ENCODE peak calls at places on chromosomes 13 and 19, in four cellular contexts. One of them, this sample, is unnamed.

GRCh38 chr19:47280183-47280797 is 5.6 kb downstream of the INAFM1 start:
- DNase-seq in Ammon's horn: peak
- DNase-seq in brain microvascular endothelial cell: no peak
- DNase-seq in activated CD4-positive, alpha-beta T cell treated with anti-CD3 and anti-CD28 coated beads for 48 hours: peak
- DNase-seq in this sample: no peak

GRCh38 chr19:40585677-40586422 is 9.2 kb downstream of the SHKBP1 start:
- DNase-seq in Ammon's horn: no peak
- DNase-seq in brain microvascular endothelial cell: peak
- DNase-seq in activated CD4-positive, alpha-beta T cell treated with anti-CD3 and anti-CD28 coated beads for 48 hours: no peak
- DNase-seq in this sample: peak

GRCh38 chr13:114023716-114024602 is 50.1 kb upstream of the C13orf46 start:
- DNase-seq in Ammon's horn: no peak
- DNase-seq in brain microvascular endothelial cell: no peak
- DNase-seq in activated CD4-positive, alpha-beta T cell treated with anti-CD3 and anti-CD28 coated beads for 48 hours: no peak
- DNase-seq in this sample: no peak

GRCh38 chr19:2352121-2352520 is 7.9 kb upstream of the TMPRSS9 start:
- DNase-seq in Ammon's horn: no peak
- DNase-seq in brain microvascular endothelial cell: no peak
- DNase-seq in activated CD4-positive, alpha-beta T cell treated with anti-CD3 and anti-CD28 coated beads for 48 hours: no peak
- DNase-seq in this sample: no peak

GRCh38 chr13:98858206-98858605 is 105.7 kb upstream of the SLC15A1 start:
- DNase-seq in Ammon's horn: no peak
- DNase-seq in brain microvascular endothelial cell: no peak
- DNase-seq in activated CD4-positive, alpha-beta T cell treated with anti-CD3 and anti-CD28 coated beads for 48 hours: no peak
- DNase-seq in this sample: no peak

GRCh38 chr13:94595006-94595942 is 678 bp downstream of the TGDS start:
- DNase-seq in Ammon's horn: peak
- DNase-seq in brain microvascular endothelial cell: no peak
- DNase-seq in activated CD4-positive, alpha-beta T cell treated with anti-CD3 and anti-CD28 coated beads for 48 hours: peak
- DNase-seq in this sample: peak

GRCh38 chr19:38676023-38676877 is 28.8 kb downstream of the ACTN4 start:
- DNase-seq in Ammon's horn: no peak
- DNase-seq in brain microvascular endothelial cell: peak
- DNase-seq in activated CD4-positive, alpha-beta T cell treated with anti-CD3 and anti-CD28 coated beads for 48 hours: no peak
- DNase-seq in this sample: peak

GRCh38 chr19:55484571-55485438 is at the start of gene NAT14:
- DNase-seq in Ammon's horn: peak
- DNase-seq in brain microvascular endothelial cell: no peak
- DNase-seq in activated CD4-positive, alpha-beta T cell treated with anti-CD3 and anti-CD28 coated beads for 48 hours: peak
- DNase-seq in this sample: peak

GRCh38 chr19:52190679-52191293 is 934 bp downstream of the PPP2R1A start:
- DNase-seq in Ammon's horn: peak
- DNase-seq in brain microvascular endothelial cell: peak
- DNase-seq in activated CD4-positive, alpha-beta T cell treated with anti-CD3 and anti-CD28 coated beads for 48 hours: peak
- DNase-seq in this sample: no peak

GRCh38 chr19:6110360-6110977 is at the start of gene RFX2:
- DNase-seq in Ammon's horn: peak
- DNase-seq in brain microvascular endothelial cell: peak
- DNase-seq in activated CD4-positive, alpha-beta T cell treated with anti-CD3 and anti-CD28 coated beads for 48 hours: peak
- DNase-seq in this sample: peak

GRCh38 chr19:359653-359925 is 15.0 kb upstream of the MIER2 start:
- DNase-seq in Ammon's horn: no peak
- DNase-seq in brain microvascular endothelial cell: no peak
- DNase-seq in activated CD4-positive, alpha-beta T cell treated with anti-CD3 and anti-CD28 coated beads for 48 hours: no peak
- DNase-seq in this sample: no peak

GRCh38 chr13:23984541-23984940 is 87.2 kb upstream of the C1QTNF9B start:
- DNase-seq in Ammon's horn: no peak
- DNase-seq in brain microvascular endothelial cell: no peak
- DNase-seq in activated CD4-positive, alpha-beta T cell treated with anti-CD3 and anti-CD28 coated beads for 48 hours: no peak
- DNase-seq in this sample: no peak

GRCh38 chr13:48567521-48568331 is 34.8 kb upstream of the RCBTB2 start:
- DNase-seq in Ammon's horn: no peak
- DNase-seq in brain microvascular endothelial cell: no peak
- DNase-seq in activated CD4-positive, alpha-beta T cell treated with anti-CD3 and anti-CD28 coated beads for 48 hours: no peak
- DNase-seq in this sample: no peak

GRCh38 chr13:21058361-21058760 is 3.0 kb downstream of the LATS2 start:
- DNase-seq in Ammon's horn: no peak
- DNase-seq in brain microvascular endothelial cell: no peak
- DNase-seq in activated CD4-positive, alpha-beta T cell treated with anti-CD3 and anti-CD28 coated beads for 48 hours: no peak
- DNase-seq in this sample: no peak

GRCh38 chr13:105660550-105660949 is 874.9 kb downstream of the EFNB2 start:
- DNase-seq in Ammon's horn: no peak
- DNase-seq in brain microvascular endothelial cell: no peak
- DNase-seq in activated CD4-positive, alpha-beta T cell treated with anti-CD3 and anti-CD28 coated beads for 48 hours: no peak
- DNase-seq in this sample: no peak

GRCh38 chr13:74570834-74571233 is 436.6 kb upstream of the KLF12 start:
- DNase-seq in Ammon's horn: no peak
- DNase-seq in brain microvascular endothelial cell: peak
- DNase-seq in activated CD4-positive, alpha-beta T cell treated with anti-CD3 and anti-CD28 coated beads for 48 hours: no peak
- DNase-seq in this sample: peak

GRCh38 chr13:51585234-51585672 is 991 bp downstream of the WDFY2 start:
- DNase-seq in Ammon's horn: peak
- DNase-seq in brain microvascular endothelial cell: peak
- DNase-seq in activated CD4-positive, alpha-beta T cell treated with anti-CD3 and anti-CD28 coated beads for 48 hours: no peak
- DNase-seq in this sample: peak

GRCh38 chr13:36815069-36815468 is 4.0 kb upstream of the RFXAP start:
- DNase-seq in Ammon's horn: no peak
- DNase-seq in brain microvascular endothelial cell: no peak
- DNase-seq in activated CD4-positive, alpha-beta T cell treated with anti-CD3 and anti-CD28 coated beads for 48 hours: peak
- DNase-seq in this sample: no peak

GRCh38 chr19:1860133-1860775 is 3.1 kb downstream of the KLF16 start:
- DNase-seq in Ammon's horn: peak
- DNase-seq in brain microvascular endothelial cell: peak
- DNase-seq in activated CD4-positive, alpha-beta T cell treated with anti-CD3 and anti-CD28 coated beads for 48 hours: peak
- DNase-seq in this sample: peak

GRCh38 chr13:76029088-76029487 is 393.0 kb downstream of the LMO7 start:
- DNase-seq in Ammon's horn: no peak
- DNase-seq in brain microvascular endothelial cell: no peak
- DNase-seq in activated CD4-positive, alpha-beta T cell treated with anti-CD3 and anti-CD28 coated beads for 48 hours: no peak
- DNase-seq in this sample: no peak

GRCh38 chr13:111255228-111255790 is 65.1 kb upstream of the TEX29 start:
- DNase-seq in Ammon's horn: no peak
- DNase-seq in brain microvascular endothelial cell: no peak
- DNase-seq in activated CD4-positive, alpha-beta T cell treated with anti-CD3 and anti-CD28 coated beads for 48 hours: no peak
- DNase-seq in this sample: no peak

GRCh38 chr19:55467236-55468053 is 2.9 kb upstream of the C19orf85 start:
- DNase-seq in Ammon's horn: peak
- DNase-seq in brain microvascular endothelial cell: no peak
- DNase-seq in activated CD4-positive, alpha-beta T cell treated with anti-CD3 and anti-CD28 coated beads for 48 hours: peak
- DNase-seq in this sample: no peak

GRCh38 chr19:2675892-2676291 is 26.6 kb downstream of the GNG7 start:
- DNase-seq in Ammon's horn: no peak
- DNase-seq in brain microvascular endothelial cell: no peak
- DNase-seq in activated CD4-positive, alpha-beta T cell treated with anti-CD3 and anti-CD28 coated beads for 48 hours: no peak
- DNase-seq in this sample: no peak

GRCh38 chr13:56720841-56721240 is 419.9 kb upstream of the PRR20A start:
- DNase-seq in Ammon's horn: no peak
- DNase-seq in brain microvascular endothelial cell: no peak
- DNase-seq in activated CD4-positive, alpha-beta T cell treated with anti-CD3 and anti-CD28 coated beads for 48 hours: no peak
- DNase-seq in this sample: no peak

GRCh38 chr13:27182844-27183497 is 11.4 kb upstream of the USP12 start:
- DNase-seq in Ammon's horn: no peak
- DNase-seq in brain microvascular endothelial cell: peak
- DNase-seq in activated CD4-positive, alpha-beta T cell treated with anti-CD3 and anti-CD28 coated beads for 48 hours: no peak
- DNase-seq in this sample: peak

GRCh38 chr19:49987159-49987698 is 26.3 kb upstream of the SIGLEC11 start:
- DNase-seq in Ammon's horn: peak
- DNase-seq in brain microvascular endothelial cell: peak
- DNase-seq in activated CD4-positive, alpha-beta T cell treated with anti-CD3 and anti-CD28 coated beads for 48 hours: peak
- DNase-seq in this sample: peak

GRCh38 chr19:8638078-8638619 is 7.7 kb downstream of the NFILZ start:
- DNase-seq in Ammon's horn: peak
- DNase-seq in brain microvascular endothelial cell: peak
- DNase-seq in activated CD4-positive, alpha-beta T cell treated with anti-CD3 and anti-CD28 coated beads for 48 hours: peak
- DNase-seq in this sample: peak

GRCh38 chr13:42110410-42111155 is 62.1 kb downstream of the DGKH start:
- DNase-seq in Ammon's horn: peak
- DNase-seq in brain microvascular endothelial cell: peak
- DNase-seq in activated CD4-positive, alpha-beta T cell treated with anti-CD3 and anti-CD28 coated beads for 48 hours: peak
- DNase-seq in this sample: peak

GRCh38 chr13:93745884-93746283 is 519.3 kb downstream of the GPC6 start:
- DNase-seq in Ammon's horn: no peak
- DNase-seq in brain microvascular endothelial cell: peak
- DNase-seq in activated CD4-positive, alpha-beta T cell treated with anti-CD3 and anti-CD28 coated beads for 48 hours: no peak
- DNase-seq in this sample: no peak

GRCh38 chr13:50460366-50460765 is 383.1 kb downstream of the DLEU7 start:
- DNase-seq in Ammon's horn: no peak
- DNase-seq in brain microvascular endothelial cell: no peak
- DNase-seq in activated CD4-positive, alpha-beta T cell treated with anti-CD3 and anti-CD28 coated beads for 48 hours: no peak
- DNase-seq in this sample: no peak

This sample was measured in astrocyte of the spinal cord.